ENCODE peak calls at places on chromosomes 4 and X, in four cellular contexts. O, Z, S and J are unnamed samples.

GRCh38 chr4:52234539-52235174 is 183.6 kb downstream of the SPATA18 start:
- DNase-seq in O (peak; percentile 50), Z (no peak), S (peak; percentile 6), J (peak; percentile 28)

GRCh38 chrX:1925053-1925481 is 310.2 kb downstream of the ASMT start:
- DNase-seq in O (no peak), Z (peak; percentile 75), S (no peak), J (no peak)

GRCh38 chr4:186458050-186458449 is 97.3 kb downstream of the MTNR1A start:
- DNase-seq in O (no peak), Z (no peak), S (no peak), J (no peak)

GRCh38 chrX:369563-370101 is 17.1 kb downstream of the PPP2R3B start:
- DNase-seq in O (no peak), Z (no peak), S (no peak), J (no peak)

GRCh38 chr4:168483786-168484185 is 3.5 kb upstream of the DDX60L start:
- DNase-seq in O (no peak), Z (no peak), S (no peak), J (no peak)

GRCh38 chrX:119479845-119480244 is 11.6 kb downstream of the SLC25A5 start:
- DNase-seq in O (no peak), Z (no peak), S (no peak), J (no peak)

GRCh38 chr4:186604124-186604627 is 48.8 kb upstream of the MTNR1A start:
- DNase-seq in O (peak; percentile 59), Z (no peak), S (no peak), J (no peak)

GRCh38 chr4:164779811-164780216 is 25.9 kb downstream of the SMIM31 start:
- DNase-seq in O (peak; percentile 13), Z (peak; percentile 53), S (peak; percentile 42), J (peak; percentile 35)

GRCh38 chr4:39950861-39951481 is 26.7 kb downstream of the PDS5A start:
- DNase-seq in O (no peak), Z (no peak), S (no peak), J (no peak)

GRCh38 chrX:148956352-148956751 is 455.9 kb downstream of the AFF2 start:
- DNase-seq in O (no peak), Z (no peak), S (no peak), J (no peak)

GRCh38 chr4:24857996-24858395 is 54.8 kb downstream of the CCDC149 start:
- DNase-seq in O (no peak), Z (no peak), S (no peak), J (no peak)

GRCh38 chrX:64580035-64580434 is 184.8 kb upstream of the MTMR8 start:
- DNase-seq in O (no peak), Z (peak; percentile 21), S (no peak), J (no peak)

GRCh38 chrX:85992811-85993229 is 54.5 kb downstream of the CHM start:
- DNase-seq in O (peak; percentile 3), Z (no peak), S (peak; percentile 16), J (no peak)

GRCh38 chr4:86338521-86338920 is 21.3 kb downstream of the MAPK10 start:
- DNase-seq in O (no peak), Z (no peak), S (no peak), J (no peak)

DNA sequence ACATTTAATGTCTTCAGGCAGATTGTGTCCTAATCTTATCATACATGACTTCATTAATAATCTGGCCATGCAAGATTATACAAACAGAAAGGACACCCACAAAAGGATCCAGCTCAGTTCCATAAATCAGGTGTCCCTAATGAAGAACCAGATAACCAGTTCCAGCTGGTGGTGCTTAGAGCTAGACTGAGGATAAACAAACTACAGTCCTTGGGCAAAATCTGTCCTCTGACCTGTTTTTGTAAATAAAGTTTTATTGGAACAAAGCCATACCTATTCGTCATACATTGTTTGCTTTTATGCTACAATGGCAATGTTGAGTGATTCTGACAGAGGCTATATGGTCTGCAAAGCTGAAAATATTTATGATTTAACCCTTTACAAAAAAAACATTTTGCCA is 199.5 kb downstream of the MID1IP1 start:
- DNase-seq in O (no peak), Z (no peak), S (no peak), J (no peak)
- TF ChIP-seq NR3C1 in O (no peak), Z (no peak), S (no peak), J (no peak)

GRCh38 chr4:57064811-57065711 is 45.1 kb downstream of the IGFBP7 start:
- DNase-seq in O (no peak), Z (no peak), S (no peak), J (peak; percentile 41)
- TF ChIP-seq NR3C1 in O (no peak), Z (no peak), S (no peak), J (no peak)

GRCh38 chr4:8393593-8394038 is 46.9 kb downstream of the ACOX3 start:
- DNase-seq in O (no peak), Z (no peak), S (no peak), J (peak; percentile 52)
- TF ChIP-seq NR3C1 in O (no peak), Z (no peak), S (no peak), J (no peak)

GRCh38 chr4:121479801-121480200 is 99.0 kb upstream of the QRFPR start:
- DNase-seq in O (no peak), Z (no peak), S (no peak), J (no peak)
- TF ChIP-seq NR3C1 in O (no peak), Z (no peak), S (no peak), J (no peak)

GRCh38 chrX:38055170-38055847 is 49.0 kb downstream of the SYTL5 start:
- DNase-seq in O (no peak), Z (no peak), S (no peak), J (no peak)

GRCh38 chrX:38050806-38051205 is 44.5 kb downstream of the SYTL5 start:
- DNase-seq in O (no peak), Z (no peak), S (no peak), J (no peak)

GRCh38 chrX:38048886-38049285 is 42.5 kb downstream of the SYTL5 start:
- DNase-seq in O (no peak), Z (no peak), S (no peak), J (no peak)

GRCh38 chrX:38052096-38052495 is 45.7 kb downstream of the SYTL5 start:
- DNase-seq in O (no peak), Z (no peak), S (no peak), J (peak; percentile 7)
- TF ChIP-seq NR3C1 in O (no peak), Z (no peak), S (no peak), J (no peak)

DNA sequence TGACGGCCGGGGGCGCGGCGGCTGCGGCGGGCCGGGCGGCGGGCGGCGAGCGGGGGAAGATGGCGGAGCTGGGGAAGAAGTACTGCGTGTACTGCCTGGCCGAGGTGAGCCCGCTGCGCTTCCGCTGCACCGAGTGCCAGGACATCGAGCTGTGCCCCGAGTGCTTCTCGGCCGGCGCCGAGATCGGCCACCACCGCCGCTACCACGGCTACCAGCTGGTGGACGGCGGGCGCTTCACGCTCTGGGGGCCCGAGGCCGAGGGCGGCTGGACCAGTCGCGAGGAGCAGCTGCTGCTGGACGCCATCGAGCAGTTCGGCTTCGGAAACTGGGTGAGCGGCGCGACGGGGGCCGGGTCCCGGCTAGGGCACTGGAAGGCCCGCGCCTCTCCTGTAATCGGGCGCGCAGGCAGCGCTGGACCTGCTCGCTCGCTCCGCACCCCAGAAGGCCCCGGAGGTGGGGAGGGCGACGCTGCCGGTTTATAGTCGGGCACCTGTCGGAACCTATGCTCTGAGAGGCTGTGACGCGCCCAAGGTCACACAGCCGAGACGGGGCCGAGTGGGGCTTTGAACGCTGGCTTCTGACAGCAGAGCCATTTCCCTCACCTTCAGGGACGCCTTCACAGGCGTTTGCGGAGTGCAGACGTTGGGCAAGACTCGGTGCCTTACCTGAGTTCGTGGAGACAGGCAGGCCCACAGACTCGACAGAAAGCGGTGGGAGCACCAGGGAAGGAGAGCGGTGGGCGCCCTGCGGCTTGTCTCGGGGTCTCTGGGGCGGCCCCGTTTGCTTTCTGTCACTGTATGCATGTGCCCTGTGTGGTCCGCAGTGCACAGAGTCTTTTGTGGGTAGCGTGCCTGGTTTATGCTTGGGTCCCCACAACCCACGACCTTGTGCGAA is 596 bp downstream of the TADA2B start:
- DNase-seq in O (no peak), Z (peak; percentile 35), S (peak; percentile 54), J (peak; percentile 22)
- TF ChIP-seq NR3C1 in O (no peak), Z (no peak), S (peak; percentile 66), J (no peak)

GRCh38 chr4:7399433-7400234 is 35.1 kb downstream of the PSAPL1 start:
- DNase-seq in O (no peak), Z (no peak), S (no peak), J (no peak)

GRCh38 chr4:7398788-7399432 is 35.8 kb downstream of the PSAPL1 start:
- DNase-seq in O (no peak), Z (no peak), S (no peak), J (no peak)

GRCh38 chr4:7403001-7403400 is 31.7 kb downstream of the PSAPL1 start:
- DNase-seq in O (no peak), Z (no peak), S (no peak), J (no peak)

GRCh38 chr4:7400671-7401298 is 33.9 kb downstream of the PSAPL1 start:
- DNase-seq in O (no peak), Z (no peak), S (no peak), J (no peak)

DNA sequence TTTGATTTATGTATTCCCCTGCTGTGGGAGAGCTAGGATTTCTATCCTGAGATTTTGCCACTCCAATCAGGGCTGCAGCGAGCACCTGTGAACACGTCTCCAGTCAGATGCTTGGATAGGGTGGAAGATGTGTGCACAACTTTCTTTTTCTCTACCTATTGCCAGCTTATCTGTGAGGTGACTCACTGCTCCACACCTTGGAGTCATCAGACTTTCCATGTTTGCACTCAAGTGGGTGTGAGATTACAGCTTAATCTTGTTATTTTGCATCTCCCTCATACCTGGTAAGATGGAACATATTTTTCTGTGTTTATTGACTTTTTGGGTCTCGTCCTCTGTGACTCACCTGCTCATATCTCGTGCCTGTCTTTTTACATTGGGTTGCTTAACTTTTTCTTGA is 32.2 kb downstream of the PSAPL1 start:
- DNase-seq in O (no peak), Z (no peak), S (no peak), J (no peak)
- TF ChIP-seq NR3C1 in O (no peak), Z (no peak), S (no peak), J (no peak)

GRCh38 chrX:12210921-12211320 is 72.6 kb downstream of the FRMPD4 start:
- DNase-seq in O (no peak), Z (no peak), S (no peak), J (no peak)
- TF ChIP-seq NR3C1 in O (no peak), Z (no peak), S (no peak), J (no peak)

GRCh38 chr4:140240237-140240636 is 86.3 kb upstream of the MAML3 start:
- DNase-seq in O (no peak), Z (no peak), S (no peak), J (no peak)
- TF ChIP-seq NR3C1 in O (no peak), Z (no peak), S (no peak), J (no peak)

DNA sequence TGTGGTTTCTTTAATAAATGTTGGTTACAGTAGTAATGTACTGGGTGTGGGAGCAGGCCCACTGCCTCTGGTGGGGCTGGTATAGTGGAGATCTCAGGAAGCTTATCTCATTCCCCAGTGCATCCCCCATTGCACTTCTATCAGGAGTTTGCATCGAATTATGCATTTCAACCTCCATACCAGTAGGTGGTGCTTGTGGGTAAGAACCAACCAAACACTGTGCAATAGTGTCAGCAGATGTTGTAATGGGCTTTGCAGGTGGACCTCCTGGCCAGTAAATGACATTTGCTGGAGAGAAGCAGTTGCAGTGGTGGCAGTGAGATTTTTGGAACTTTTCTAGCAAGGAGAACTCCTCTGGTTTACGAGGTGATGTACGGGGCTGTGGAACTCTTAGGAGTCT is 150.6 kb downstream of the POU3F4 start:
- DNase-seq in O (peak; percentile 2), Z (no peak), S (peak; percentile 0), J (peak; percentile 1)
- TF ChIP-seq NR3C1 in O (no peak), Z (no peak), S (no peak), J (no peak)